ENCODE peak calls at places on chromosomes 6 and 20, in nine cellular contexts. I is DMS153, S is testis, C is HepG2, K is brain microvascular endothelial cell, O is HFF-Myc, R is HCT116, F is Right ventricle myocardium superior, X is aorta. A is an unnamed sample.

GRCh38 chr6:111256646-111257045 is 169.3 kb downstream of the SLC16A10 start:
- DNase-seq in I (no peak), S (no peak), C (peak; percentile 42), K (no peak), O (no peak), R (no peak), F (no peak), X (no peak), A (no peak)

GRCh38 chr6:84455630-84456029 is 228.2 kb upstream of the CEP162 start:
- DNase-seq in I (no peak), S (no peak), C (no peak), K (no peak), O (peak; percentile 9), R (no peak), F (no peak), X (no peak), A (peak; percentile 37)

GRCh38 chr20:32474967-32475819 is 109.9 kb downstream of the NOL4L start:
- DNase-seq in I (no peak), S (peak; percentile 95), C (peak; percentile 86), K (peak; percentile 94), O (peak; percentile 76), R (no peak), F (peak; percentile 94), X (peak; percentile 93), A (peak; percentile 95)

GRCh38 chr20:57251344-57251743 is 15.1 kb downstream of the BMP7 start:
- DNase-seq in I (no peak), S (no peak), C (no peak), K (peak; percentile 24), O (no peak), R (no peak), F (no peak), X (no peak), A (peak; percentile 23)

GRCh38 chr6:35360349-35361138 is 18.2 kb downstream of the PPARD start:
- DNase-seq in I (no peak), S (peak; percentile 80), C (peak; percentile 97), K (no peak), O (no peak), R (no peak), F (peak; percentile 66), X (peak; percentile 71), A (no peak)

GRCh38 chr6:53546256-53546655 is 1.4 kb upstream of the GCLC start:
- DNase-seq in I (no peak), S (no peak), C (no peak), K (no peak), O (no peak), R (no peak), F (no peak), X (no peak), A (no peak)

GRCh38 chr6:4957521-4958231 is 46.2 kb downstream of the RPP40 start:
- DNase-seq in I (no peak), S (no peak), C (peak; percentile 24), K (no peak), O (no peak), R (no peak), F (no peak), X (no peak), A (no peak)

GRCh38 chr6:422423-423061 is 31.0 kb downstream of the IRF4 start:
- DNase-seq in I (no peak), S (no peak), C (peak; percentile 96), K (peak; percentile 95), O (peak; percentile 46), R (no peak), F (no peak), X (no peak), A (peak; percentile 90)

GRCh38 chr6:80132942-80133517 is 26.6 kb downstream of the BCKDHB start:
- DNase-seq in I (peak; percentile 63), S (peak; percentile 85), C (peak; percentile 27), K (peak; percentile 81), O (peak; percentile 47), R (peak; percentile 47), F (peak; percentile 37), X (peak; percentile 46), A (peak; percentile 14)

GRCh38 chr6:169173532-169174268 is 79.9 kb downstream of the THBS2 start:
- DNase-seq in I (no peak), S (no peak), C (no peak), K (no peak), O (no peak), R (no peak), F (no peak), X (no peak), A (no peak)

GRCh38 chr6:151063339-151063738 is 176.4 kb upstream of the AKAP12 start:
- DNase-seq in I (no peak), S (no peak), C (no peak), K (no peak), O (no peak), R (peak; percentile 74), F (no peak), X (no peak), A (no peak)

GRCh38 chr6:138724015-138724414 is 49.6 kb upstream of the CCDC28A start:
- DNase-seq in I (no peak), S (no peak), C (peak; percentile 53), K (peak; percentile 82), O (no peak), R (peak; percentile 28), F (peak; percentile 55), X (peak; percentile 67), A (no peak)

GRCh38 chr6:34027445-34027936 is 118.4 kb downstream of the GRM4 start:
- DNase-seq in I (no peak), S (peak; percentile 37), C (peak; percentile 30), K (no peak), O (no peak), R (peak; percentile 15), F (peak; percentile 59), X (no peak), A (no peak)

GRCh38 chr20:44979090-44979621 is 12.8 kb downstream of the STK4 start:
- DNase-seq in I (no peak), S (no peak), C (no peak), K (peak; percentile 63), O (no peak), R (no peak), F (no peak), X (no peak), A (no peak)

GRCh38 chr20:62477669-62478450 is 2.1 kb upstream of the GATA5 start:
- DNase-seq in I (no peak), S (peak; percentile 66), C (no peak), K (no peak), O (no peak), R (no peak), F (no peak), X (no peak), A (no peak)

GRCh38 chr6:74073429-74073828 is 377.4 kb downstream of the CD109 start:
- DNase-seq in I (no peak), S (no peak), C (no peak), K (peak; percentile 73), O (no peak), R (peak; percentile 19), F (no peak), X (no peak), A (peak; percentile 13)

GRCh38 chr6:56374841-56375369 is 127.5 kb upstream of the COL21A1 start:
- DNase-seq in I (no peak), S (peak; percentile 62), C (no peak), K (peak; percentile 23), O (peak; percentile 68), R (no peak), F (no peak), X (peak; percentile 61), A (no peak)

GRCh38 chr6:100155141-100155540 is 161.1 kb upstream of the MCHR2 start:
- DNase-seq in I (no peak), S (no peak), C (no peak), K (no peak), O (no peak), R (no peak), F (no peak), X (no peak), A (no peak)

GRCh38 chr20:47727909-47728361 is 57.3 kb downstream of the SULF2 start:
- DNase-seq in I (no peak), S (no peak), C (no peak), K (no peak), O (no peak), R (no peak), F (peak; percentile 62), X (no peak), A (no peak)

GRCh38 chr6:3026811-3027626 is 27.3 kb downstream of the NQO2 start:
- DNase-seq in I (no peak), S (no peak), C (no peak), K (no peak), O (no peak), R (no peak), F (no peak), X (no peak), A (no peak)

GRCh38 chr6:71855406-71855805 is 30.9 kb upstream of the RIMS1 start:
- DNase-seq in I (peak; percentile 34), S (no peak), C (peak; percentile 0), K (no peak), O (no peak), R (no peak), F (no peak), X (no peak), A (no peak)